ENCODE peak calls at places on chromosome 21, in four cellular contexts. J, O, N and T are unnamed samples.
A peak's percentile ranks its signal among the peaks of the same experiment; 100 is the strongest.

GRCh38 chr21:44880762-44881585 is 7.5 kb upstream of the PTTG1IP start:
- DNase-seq in J (no peak), O (no peak), N (no peak), T (peak; percentile 66)

GRCh38 chr21:45359451-45360217 is 45.3 kb upstream of the COL18A1 start:
- DNase-seq in J (no peak), O (no peak), N (peak; percentile 12), T (no peak)

GRCh38 chr21:29942033-29942432 is 2.2 kb upstream of the GRIK1 start:
- DNase-seq in J (no peak), O (no peak), N (no peak), T (no peak)

GRCh38 chr21:18041012-18041411 is 203.6 kb upstream of the CHODL start:
- DNase-seq in J (peak; percentile 60), O (peak; percentile 45), N (no peak), T (no peak)

GRCh38 chr21:46022551-46023107 is 41.1 kb downstream of the COL6A1 start:
- DNase-seq in J (no peak), O (no peak), N (peak; percentile 17), T (no peak)

GRCh38 chr21:43758132-43758619 is 17.9 kb downstream of the CSTB start:
- DNase-seq in J (no peak), O (no peak), N (no peak), T (peak; percentile 80)

GRCh38 chr21:44982558-44983244 is 42.9 kb downstream of the SLX9 start:
- DNase-seq in J (no peak), O (no peak), N (peak; percentile 56), T (peak; percentile 39)

GRCh38 chr21:30351534-30351933 is 3.1 kb upstream of the KRTAP23-1 start:
- DNase-seq in J (no peak), O (no peak), N (no peak), T (no peak)

GRCh38 chr21:14952916-14953315 is 111.9 kb downstream of the NRIP1 start:
- DNase-seq in J (no peak), O (no peak), N (no peak), T (no peak)

GRCh38 chr21:30268608-30269197 is 14.0 kb downstream of the KRTAP24-1 start:
- DNase-seq in J (peak; percentile 69), O (no peak), N (no peak), T (no peak)

GRCh38 chr21:43931454-43931853 is 66.4 kb downstream of the AGPAT3 start:
- DNase-seq in J (no peak), O (no peak), N (no peak), T (no peak)

GRCh38 chr21:15439726-15440125 is 290.1 kb upstream of the USP25 start:
- DNase-seq in J (no peak), O (no peak), N (no peak), T (no peak)

GRCh38 chr21:45592208-45592619 is 50.0 kb upstream of the SLC19A1 start:
- DNase-seq in J (no peak), O (no peak), N (no peak), T (no peak)

GRCh38 chr21:41255190-41255589 is 61.4 kb upstream of the FAM3B start:
- DNase-seq in J (no peak), O (no peak), N (no peak), T (no peak)

GRCh38 chr21:44299458-44300261 is at the start of gene PFKL:
- DNase-seq in J (peak; percentile 84), O (no peak), N (peak; percentile 79), T (peak; percentile 82)

GRCh38 chr21:44697811-44698734 is 1.1 kb downstream of the KRTAP10-12 start:
- DNase-seq in J (peak; percentile 85), O (no peak), N (no peak), T (no peak)

GRCh38 chr21:32112194-32112593 is 166.7 kb downstream of the MIS18A start:
- DNase-seq in J (no peak), O (no peak), N (no peak), T (no peak)
- TF ChIP-seq CTCF in J (no peak), O (no peak), N (no peak), T (no peak)

GRCh38 chr21:37370152-37371040 is 3.8 kb downstream of the DYRK1A start:
- DNase-seq in J (no peak), O (no peak), N (no peak), T (peak; percentile 58)
- H3K4me3 ChIP-seq in J (peak overlapping the region; percentile 89), O (peak overlapping the region; percentile 76), N (no peak overlapping the region), T (peak overlapping the region; percentile 32)

DNA sequence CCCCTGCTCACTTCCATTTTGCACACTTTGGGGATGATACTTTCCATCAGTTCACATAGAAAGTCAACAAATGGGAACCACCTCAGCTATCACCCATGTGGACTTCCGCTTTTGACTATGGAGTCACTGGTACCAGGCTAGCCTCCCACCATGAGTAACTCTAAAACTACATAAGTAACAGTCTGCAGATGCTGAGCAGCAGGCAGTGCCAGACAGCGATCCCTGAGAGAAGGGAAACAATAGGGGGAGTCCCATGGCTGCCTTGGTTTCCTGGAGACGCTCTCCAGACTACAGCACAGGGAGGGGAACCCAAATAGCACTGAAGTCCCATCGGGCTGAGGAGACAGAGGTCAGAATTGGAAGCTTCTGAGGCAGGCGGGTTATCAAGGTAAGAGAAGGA is 2.8 kb upstream of the TFF2 start:
- DNase-seq in J (no peak), O (no peak), N (no peak), T (no peak)
- TF ChIP-seq CTCF in J (no peak), O (no peak), N (no peak), T (no peak)

GRCh38 chr21:34891610-34891943 is 157.5 kb downstream of the RUNX1 start:
- DNase-seq in J (no peak), O (no peak), N (no peak), T (no peak)
- H3K4me3 ChIP-seq in J (peak overlapping the region; percentile 87), O (no peak overlapping the region), N (no peak overlapping the region), T (peak overlapping the region; percentile 62)

DNA sequence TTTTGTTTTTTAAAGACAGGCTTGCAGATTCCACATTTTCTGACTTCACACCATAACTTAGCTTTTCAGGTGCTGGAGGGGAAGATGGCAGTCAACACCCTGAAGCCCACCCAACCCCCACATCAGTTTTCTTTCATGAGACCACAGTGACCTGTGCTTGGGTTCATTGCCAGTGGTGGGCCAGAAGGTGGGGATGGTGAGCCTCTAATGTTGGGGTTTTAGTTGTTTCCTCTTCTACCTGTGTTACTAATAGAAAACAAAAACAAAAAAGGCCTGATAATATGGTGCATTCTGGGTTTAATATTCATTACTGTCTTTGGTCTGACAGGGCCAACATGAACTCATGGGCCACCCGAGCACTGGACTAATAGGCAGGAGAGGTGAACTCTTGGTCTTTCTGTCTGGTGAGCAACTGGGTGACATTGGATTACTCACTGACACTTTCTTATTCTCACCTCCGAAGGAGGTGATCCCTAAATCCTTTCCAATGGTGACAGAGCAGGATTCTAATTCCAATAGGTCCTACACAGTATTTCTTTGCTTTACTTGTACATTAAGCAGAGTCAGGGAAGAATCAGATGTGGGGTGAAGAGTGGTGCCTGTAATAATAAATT is 132.8 kb downstream of the CLIC6 start:
- DNase-seq in J (peak; percentile 79), O (no peak), N (no peak), T (peak; percentile 56)
- TF ChIP-seq CTCF in J (peak; percentile 85), O (no peak), N (no peak), T (peak; percentile 22)

GRCh38 chr21:25638634-25639166 is 358 bp upstream of the JAM2 start:
- DNase-seq in J (no peak), O (no peak), N (no peak), T (peak; percentile 36)
- H3K4me3 ChIP-seq in J (peak overlapping the region; percentile 85), O (no peak overlapping the region), N (peak overlapping the region; percentile 61), T (peak overlapping the region; percentile 70)

GRCh38 chr21:20739421-20739820 is 258.8 kb upstream of the NCAM2 start:
- DNase-seq in J (peak; percentile 75), O (no peak), N (no peak), T (no peak)
- TF ChIP-seq CTCF in J (peak; percentile 73), O (peak; percentile 63), N (no peak), T (no peak)

DNA sequence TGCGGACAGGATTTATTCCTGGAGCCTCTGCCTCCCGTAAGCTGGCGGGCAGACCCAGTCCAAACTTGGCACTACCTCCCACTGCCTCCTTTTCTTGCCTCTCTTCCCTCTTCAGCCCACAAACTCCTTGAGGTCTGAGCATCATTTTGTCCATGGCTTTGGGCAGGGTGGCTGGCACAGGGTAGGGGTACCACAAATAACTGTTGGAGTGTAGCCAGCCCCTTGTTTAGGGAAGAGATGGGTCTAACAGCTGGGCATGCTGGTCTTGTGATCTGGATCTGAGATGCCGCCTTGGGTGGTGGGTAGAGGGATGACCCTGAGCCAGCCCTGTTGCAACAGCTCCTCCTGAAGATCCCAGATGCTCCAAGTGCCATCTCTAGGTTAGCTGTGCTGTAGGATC is 71.4 kb upstream of the CLDN14 start:
- DNase-seq in J (no peak), O (no peak), N (no peak), T (no peak)
- H3K4me3 ChIP-seq in J (no peak overlapping the region), O (no peak overlapping the region), N (no peak overlapping the region), T (no peak overlapping the region)

DNA sequence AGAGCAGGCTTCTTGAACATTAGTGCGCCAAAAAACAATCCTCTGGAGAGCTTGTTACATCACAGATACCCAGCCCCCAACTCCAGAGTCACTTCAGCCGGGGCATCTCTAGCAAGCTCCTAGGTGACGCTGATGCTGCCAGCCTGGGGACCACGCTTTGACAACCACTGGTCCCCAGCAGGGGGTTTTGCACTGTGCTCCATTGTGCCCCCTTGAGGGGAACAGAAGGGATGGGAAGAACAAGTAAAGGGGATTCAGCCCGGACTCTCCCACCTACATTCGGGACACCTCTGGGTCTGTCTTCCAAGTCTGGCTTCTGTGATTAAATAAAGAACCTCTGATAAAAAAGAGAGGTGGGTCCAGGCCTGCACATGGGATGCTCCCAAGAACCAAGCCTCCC is 60.4 kb downstream of the ATP5PO start:
- DNase-seq in J (peak; percentile 78), O (no peak), N (no peak), T (no peak)
- TF ChIP-seq CTCF in J (peak; percentile 67), O (no peak), N (no peak), T (no peak)

GRCh38 chr21:38787461-38788274 is 18.1 kb upstream of the ETS2 start:
- DNase-seq in J (peak; percentile 76), O (peak; percentile 80), N (no peak), T (no peak)
- H3K4me3 ChIP-seq in J (no peak overlapping the region), O (no peak overlapping the region), N (no peak overlapping the region), T (no peak overlapping the region)